ENCODE peak calls at places on chromosomes 7 and 10, in six cellular contexts. One of them, this sample, is unnamed.

GRCh38 chr10:373516-374309 is 238.5 kb downstream of the ZMYND11 start:
- DNase-seq in A549: peak; percentile 36
- DNase-seq in stomach: no peak
- DNase-seq in upper lobe of left lung: no peak
- DNase-seq in K562: no peak
- DNase-seq in transverse colon: peak; percentile 25
- DNase-seq in this sample: no peak

GRCh38 chr10:33566001-33566400 is 231.5 kb upstream of the NRP1 start:
- DNase-seq in K562: peak; percentile 8
- DNase-seq in stomach: no peak
- DNase-seq in A549: no peak
- DNase-seq in transverse colon: no peak
- DNase-seq in upper lobe of left lung: no peak
- DNase-seq in this sample: no peak

GRCh38 chr7:151301471-151302462 is 39.8 kb upstream of the NUB1 start:
- DNase-seq in A549: no peak
- DNase-seq in upper lobe of left lung: no peak
- DNase-seq in K562: no peak
- DNase-seq in transverse colon: no peak
- DNase-seq in stomach: no peak
- DNase-seq in this sample: no peak

GRCh38 chr7:76292206-76292573 is 10.3 kb upstream of the HSPB1 start:
- DNase-seq in A549: no peak
- DNase-seq in transverse colon: no peak
- DNase-seq in K562: no peak
- DNase-seq in upper lobe of left lung: peak; percentile 60
- DNase-seq in stomach: no peak
- DNase-seq in this sample: no peak

GRCh38 chr7:1087952-1088920 is at the start of gene GPER1:
- DNase-seq in stomach: peak; percentile 88
- DNase-seq in upper lobe of left lung: peak; percentile 54
- DNase-seq in A549: no peak
- DNase-seq in transverse colon: peak; percentile 86
- DNase-seq in K562: no peak
- DNase-seq in this sample: peak; percentile 93

GRCh38 chr7:130985361-130985760 is 251.4 kb upstream of the KLF14 start:
- DNase-seq in stomach: no peak
- DNase-seq in A549: no peak
- DNase-seq in K562: no peak
- DNase-seq in upper lobe of left lung: no peak
- DNase-seq in transverse colon: no peak
- DNase-seq in this sample: no peak

GRCh38 chr7:151045262-151045661 is 3.1 kb upstream of the ASIC3 start:
- DNase-seq in upper lobe of left lung: no peak
- DNase-seq in A549: no peak
- DNase-seq in stomach: no peak
- DNase-seq in transverse colon: no peak
- DNase-seq in K562: no peak
- DNase-seq in this sample: no peak

GRCh38 chr7:102296514-102296913 is 9.8 kb downstream of the SH2B2 start:
- DNase-seq in K562: no peak
- DNase-seq in transverse colon: no peak
- DNase-seq in upper lobe of left lung: no peak
- DNase-seq in stomach: no peak
- DNase-seq in A549: no peak
- DNase-seq in this sample: no peak

GRCh38 chr10:74255800-74256422 is 104.9 kb downstream of the ADK start:
- DNase-seq in transverse colon: no peak
- DNase-seq in stomach: no peak
- DNase-seq in A549: no peak
- DNase-seq in upper lobe of left lung: no peak
- DNase-seq in K562: no peak
- DNase-seq in this sample: no peak

GRCh38 chr10:93063217-93063976 is 2.8 kb downstream of the CYP26C1 start:
- DNase-seq in A549: no peak
- DNase-seq in K562: no peak
- DNase-seq in upper lobe of left lung: no peak
- DNase-seq in stomach: no peak
- DNase-seq in transverse colon: no peak
- DNase-seq in this sample: no peak

GRCh38 chr10:103512166-103512565 is 18.7 kb downstream of the NEURL1 start:
- DNase-seq in transverse colon: no peak
- DNase-seq in K562: no peak
- DNase-seq in stomach: no peak
- DNase-seq in A549: no peak
- DNase-seq in upper lobe of left lung: no peak
- DNase-seq in this sample: no peak

GRCh38 chr7:37109016-37109415 is 339.6 kb downstream of the ELMO1 start:
- DNase-seq in A549: no peak
- DNase-seq in K562: no peak
- DNase-seq in upper lobe of left lung: no peak
- DNase-seq in stomach: no peak
- DNase-seq in transverse colon: no peak
- DNase-seq in this sample: no peak

GRCh38 chr7:113804475-113805130 is 114.2 kb downstream of the PPP1R3A start:
- DNase-seq in transverse colon: no peak
- DNase-seq in K562: no peak
- DNase-seq in A549: no peak
- DNase-seq in upper lobe of left lung: no peak
- DNase-seq in stomach: no peak
- DNase-seq in this sample: no peak

GRCh38 chr7:141362580-141363435 is 188.4 kb upstream of the AGK start:
- DNase-seq in A549: peak; percentile 50
- DNase-seq in stomach: no peak
- DNase-seq in upper lobe of left lung: no peak
- DNase-seq in transverse colon: no peak
- DNase-seq in K562: no peak
- DNase-seq in this sample: no peak

GRCh38 chr7:14495633-14496032 is 406.9 kb downstream of the DGKB start:
- DNase-seq in stomach: no peak
- DNase-seq in transverse colon: no peak
- DNase-seq in K562: no peak
- DNase-seq in upper lobe of left lung: no peak
- DNase-seq in A549: no peak
- DNase-seq in this sample: no peak

GRCh38 chr10:102152545-102152890 is 329 bp downstream of the NOLC1 start:
- DNase-seq in K562: no peak
- DNase-seq in transverse colon: peak; percentile 33
- DNase-seq in stomach: no peak
- DNase-seq in A549: no peak
- DNase-seq in upper lobe of left lung: no peak
- DNase-seq in this sample: no peak

GRCh38 chr7:30804078-30804661 is 33.0 kb downstream of the MINDY4 start:
- DNase-seq in K562: no peak
- DNase-seq in upper lobe of left lung: no peak
- DNase-seq in transverse colon: no peak
- DNase-seq in A549: no peak
- DNase-seq in stomach: no peak
- DNase-seq in this sample: peak; percentile 77
- H3K4me3 ChIP-seq in K562: no peak overlapping the region
- H3K4me3 ChIP-seq in upper lobe of left lung: no peak overlapping the region
- H3K4me3 ChIP-seq in transverse colon: no peak overlapping the region
- H3K4me3 ChIP-seq in A549: no peak overlapping the region
- H3K4me3 ChIP-seq in stomach: no peak overlapping the region
- H3K4me3 ChIP-seq in this sample: no peak overlapping the region

GRCh38 chr10:3754727-3755439 is 30.1 kb downstream of the KLF6 start:
- DNase-seq in upper lobe of left lung: no peak
- DNase-seq in K562: peak; percentile 62
- DNase-seq in A549: peak; percentile 84
- DNase-seq in transverse colon: no peak
- DNase-seq in stomach: no peak
- DNase-seq in this sample: no peak
- TF ChIP-seq EP300 in upper lobe of left lung: no peak
- TF ChIP-seq EP300 in K562: peak; percentile 79
- TF ChIP-seq EP300 in A549: peak; percentile 50
- TF ChIP-seq EP300 in transverse colon: no peak
- TF ChIP-seq EP300 in stomach: no peak
- TF ChIP-seq EP300 in this sample: no peak

DNA sequence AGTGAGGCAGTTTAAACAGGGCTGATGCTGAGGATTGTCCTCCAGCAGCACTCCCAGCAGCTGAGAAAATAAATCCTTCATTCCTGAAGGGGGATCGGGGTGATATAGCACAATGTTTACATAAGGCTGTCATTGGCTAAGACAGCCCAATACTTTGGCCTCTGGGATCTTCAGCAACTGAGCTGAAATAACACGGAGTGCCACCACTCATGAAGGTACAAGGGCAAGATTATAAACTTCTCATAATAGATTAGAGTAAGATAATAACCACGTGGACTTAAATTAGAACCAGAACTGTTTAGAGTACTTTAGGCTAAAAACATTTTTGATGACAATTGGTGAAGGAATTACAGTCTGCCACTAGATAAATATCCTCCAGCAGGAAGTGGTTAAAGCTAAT is 70.0 kb upstream of the PAPSS2 start:
- DNase-seq in A549: peak; percentile 11
- DNase-seq in upper lobe of left lung: no peak
- DNase-seq in stomach: no peak
- DNase-seq in K562: no peak
- DNase-seq in transverse colon: no peak
- DNase-seq in this sample: no peak
- H3K4me1 ChIP-seq in A549: peaks cover 81% of the 10 kb centered on the region
- H3K4me1 ChIP-seq in upper lobe of left lung: peaks cover 4% of the 10 kb centered on the region
- H3K4me1 ChIP-seq in stomach: no peaks in the 10 kb centered on the region
- H3K4me1 ChIP-seq in K562: no peaks in the 10 kb centered on the region
- H3K4me1 ChIP-seq in transverse colon: peaks cover 4% of the 10 kb centered on the region
- H3K4me1 ChIP-seq in this sample: peaks cover 5% of the 10 kb centered on the region

DNA sequence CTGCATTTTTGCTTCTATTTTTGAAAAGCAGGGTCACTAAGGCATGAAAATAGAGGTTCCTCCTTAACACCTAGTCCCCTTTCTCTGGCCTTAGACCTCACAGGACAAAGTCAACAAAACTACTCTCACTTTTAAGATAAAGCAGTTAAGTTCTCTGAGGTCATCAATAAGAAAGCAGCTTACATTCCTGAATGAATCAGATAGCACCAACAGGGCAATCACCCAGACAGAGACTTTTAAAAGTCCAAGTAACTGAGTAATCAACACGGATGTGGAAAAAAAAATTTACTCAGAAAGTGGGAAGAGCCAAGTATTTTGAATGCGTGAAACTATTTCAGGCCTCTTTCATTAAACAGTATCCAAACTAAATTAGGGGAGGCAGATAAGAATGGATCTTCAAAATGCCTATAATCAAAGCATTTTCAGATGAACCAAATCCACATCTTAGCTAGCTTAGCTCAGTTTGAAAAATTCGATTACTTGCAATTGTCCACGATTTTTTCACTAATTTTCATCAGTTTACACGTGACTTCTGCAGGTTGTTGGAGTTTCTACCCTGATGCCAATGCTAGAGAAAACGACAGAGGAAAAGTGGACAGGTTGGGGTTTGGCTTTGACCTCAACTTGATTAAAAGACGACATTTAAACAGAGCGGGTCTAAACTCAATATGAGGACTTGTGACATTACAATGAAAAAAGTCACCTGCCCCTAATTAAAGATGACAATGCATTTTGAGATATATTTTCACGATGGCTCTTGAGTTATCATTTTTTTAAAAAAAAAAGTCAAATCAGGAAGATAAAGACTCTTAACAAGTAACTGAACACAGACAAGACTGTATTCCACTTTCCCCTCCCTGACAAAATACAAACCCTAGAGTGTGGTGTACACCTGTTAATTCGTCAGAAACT is 1.6 kb downstream of the BEND7 start:
- DNase-seq in transverse colon: no peak
- DNase-seq in K562: peak; percentile 5
- DNase-seq in stomach: no peak
- DNase-seq in A549: peak; percentile 53
- DNase-seq in upper lobe of left lung: no peak
- DNase-seq in this sample: no peak
- H3K4me3 ChIP-seq in transverse colon: peak overlapping the region; percentile 55
- H3K4me3 ChIP-seq in K562: peak overlapping the region; percentile 46
- H3K4me3 ChIP-seq in stomach: peak overlapping the region; percentile 62
- H3K4me3 ChIP-seq in A549: peak overlapping the region; percentile 98
- H3K4me3 ChIP-seq in upper lobe of left lung: no peak overlapping the region
- H3K4me3 ChIP-seq in this sample: peak overlapping the region; percentile 72

DNA sequence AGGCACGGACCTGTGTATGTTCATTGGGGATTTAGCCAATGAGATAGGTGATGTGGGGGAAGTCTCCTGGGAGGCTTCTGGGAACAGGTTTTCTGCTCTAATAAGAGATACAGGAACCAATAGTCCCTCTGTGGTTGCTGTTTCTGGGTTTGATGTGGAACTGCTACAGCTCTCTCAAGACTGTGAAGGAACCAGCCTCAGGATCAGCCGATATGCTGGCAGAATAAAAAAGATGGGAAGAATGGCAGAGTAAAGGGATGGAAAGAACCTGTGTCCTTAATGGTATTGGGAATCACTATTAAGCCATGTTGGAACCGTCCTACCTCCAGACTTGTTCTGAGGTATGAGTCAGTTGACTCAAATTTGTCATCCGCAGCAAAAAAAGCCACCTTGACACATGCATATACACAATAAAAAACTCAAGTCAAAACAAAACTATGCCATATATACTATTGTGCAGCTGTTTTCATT is 70.5 kb downstream of the MCMBP start:
- DNase-seq in A549: no peak
- DNase-seq in K562: no peak
- DNase-seq in upper lobe of left lung: no peak
- DNase-seq in stomach: no peak
- DNase-seq in transverse colon: no peak
- DNase-seq in this sample: no peak
- TF ChIP-seq EP300 in A549: no peak
- TF ChIP-seq EP300 in K562: no peak
- TF ChIP-seq EP300 in upper lobe of left lung: no peak
- TF ChIP-seq EP300 in stomach: no peak
- TF ChIP-seq EP300 in transverse colon: no peak
- TF ChIP-seq EP300 in this sample: no peak

GRCh38 chr7:27169658-27170493 is 4.2 kb downstream of the HOXA10 start:
- DNase-seq in upper lobe of left lung: no peak
- DNase-seq in stomach: no peak
- DNase-seq in A549: peak; percentile 30
- DNase-seq in K562: no peak
- DNase-seq in transverse colon: peak; percentile 28
- DNase-seq in this sample: no peak
- H3K4me1 ChIP-seq in upper lobe of left lung: peaks cover 64% of the 10 kb centered on the region
- H3K4me1 ChIP-seq in stomach: peaks cover 68% of the 10 kb centered on the region
- H3K4me1 ChIP-seq in A549: peaks cover 4% of the 10 kb centered on the region
- H3K4me1 ChIP-seq in K562: no peaks in the 10 kb centered on the region
- H3K4me1 ChIP-seq in transverse colon: peaks cover 37% of the 10 kb centered on the region
- H3K4me1 ChIP-seq in this sample: peaks cover 73% of the 10 kb centered on the region

GRCh38 chr10:5002013-5002727 is 1.5 kb downstream of the AKR1C2 start:
- DNase-seq in stomach: no peak
- DNase-seq in transverse colon: no peak
- DNase-seq in A549: no peak
- DNase-seq in upper lobe of left lung: no peak
- DNase-seq in K562: peak; percentile 15
- DNase-seq in this sample: no peak

GRCh38 chr10:4998671-4999070 is 5.0 kb downstream of the AKR1C2 start:
- DNase-seq in upper lobe of left lung: no peak
- DNase-seq in A549: no peak
- DNase-seq in stomach: no peak
- DNase-seq in transverse colon: no peak
- DNase-seq in K562: no peak
- DNase-seq in this sample: no peak
- H3K4me3 ChIP-seq in upper lobe of left lung: no peak overlapping the region
- H3K4me3 ChIP-seq in A549: peak overlapping the region; percentile 81
- H3K4me3 ChIP-seq in stomach: no peak overlapping the region
- H3K4me3 ChIP-seq in transverse colon: no peak overlapping the region
- H3K4me3 ChIP-seq in K562: no peak overlapping the region
- H3K4me3 ChIP-seq in this sample: no peak overlapping the region

This sample was measured in esophagus muscularis mucosa.